ENCODE peak calls at places on chromosomes 3 and 15, in four cellular contexts. One of them, this sample, is unnamed.
A peak's percentile ranks its signal among the peaks of the same experiment; 100 is the strongest.

GRCh38 chr3:143045639-143046038 is 44.3 kb downstream of the U2SURP start:
- DNase-seq in SK-N-SH: no peak
- DNase-seq in heart left ventricle: no peak
- DNase-seq in tibial nerve: no peak
- DNase-seq in this sample: no peak

GRCh38 chr15:22855791-22856190 is 17.3 kb downstream of the NIPA2 start:
- DNase-seq in heart left ventricle: no peak
- DNase-seq in SK-N-SH: no peak
- DNase-seq in tibial nerve: no peak
- DNase-seq in this sample: no peak

GRCh38 chr3:72329354-72329753 is 518.9 kb downstream of the SHQ1 start:
- DNase-seq in tibial nerve: no peak
- DNase-seq in SK-N-SH: peak; percentile 61
- DNase-seq in heart left ventricle: peak; percentile 63
- DNase-seq in this sample: peak; percentile 64

GRCh38 chr3:187012609-187013051 is 82.3 kb downstream of the ST6GAL1 start:
- DNase-seq in tibial nerve: no peak
- DNase-seq in SK-N-SH: no peak
- DNase-seq in heart left ventricle: no peak
- DNase-seq in this sample: no peak

GRCh38 chr15:87733522-87733921 is 523.0 kb downstream of the NTRK3 start:
- DNase-seq in SK-N-SH: no peak
- DNase-seq in tibial nerve: no peak
- DNase-seq in heart left ventricle: no peak
- DNase-seq in this sample: no peak

GRCh38 chr3:37014620-37015019 is 21.3 kb downstream of the MLH1 start:
- DNase-seq in SK-N-SH: no peak
- DNase-seq in heart left ventricle: peak; percentile 71
- DNase-seq in tibial nerve: no peak
- DNase-seq in this sample: no peak

GRCh38 chr15:55856506-55856905 is 113.6 kb upstream of the PRTG start:
- DNase-seq in heart left ventricle: no peak
- DNase-seq in SK-N-SH: no peak
- DNase-seq in tibial nerve: no peak
- DNase-seq in this sample: no peak

GRCh38 chr3:76131396-76132153 is 346.2 kb upstream of the ZNF717 start:
- DNase-seq in heart left ventricle: no peak
- DNase-seq in SK-N-SH: no peak
- DNase-seq in tibial nerve: no peak
- DNase-seq in this sample: no peak

GRCh38 chr15:65580287-65580686 is 30.6 kb downstream of the INTS14 start:
- DNase-seq in SK-N-SH: peak; percentile 31
- DNase-seq in heart left ventricle: no peak
- DNase-seq in tibial nerve: no peak
- DNase-seq in this sample: no peak

DNA sequence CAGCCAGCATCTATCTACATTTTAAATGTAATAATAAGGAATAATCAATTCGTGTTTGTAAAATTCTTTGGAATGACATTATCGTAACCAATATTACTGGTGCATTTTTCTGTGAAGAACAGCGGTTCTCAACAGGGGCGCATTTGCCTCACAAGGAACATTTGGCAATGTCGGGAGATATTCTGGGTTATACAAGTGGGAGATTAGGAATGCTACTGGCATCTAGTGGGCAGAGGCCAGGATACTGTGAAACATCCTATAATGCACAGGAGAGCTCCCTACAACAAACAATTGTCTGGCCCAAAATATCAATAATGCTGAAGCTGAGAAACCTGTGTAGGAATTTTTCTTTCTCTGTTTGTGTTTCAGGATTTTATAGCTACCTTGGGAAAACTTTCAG is 25.0 kb downstream of the ACP3 start:
- DNase-seq in tibial nerve: no peak
- DNase-seq in heart left ventricle: no peak
- DNase-seq in SK-N-SH: no peak
- DNase-seq in this sample: no peak
- TF ChIP-seq CTCF in tibial nerve: no peak
- TF ChIP-seq CTCF in heart left ventricle: no peak
- TF ChIP-seq CTCF in SK-N-SH: no peak
- TF ChIP-seq CTCF in this sample: peak; percentile 45

DNA sequence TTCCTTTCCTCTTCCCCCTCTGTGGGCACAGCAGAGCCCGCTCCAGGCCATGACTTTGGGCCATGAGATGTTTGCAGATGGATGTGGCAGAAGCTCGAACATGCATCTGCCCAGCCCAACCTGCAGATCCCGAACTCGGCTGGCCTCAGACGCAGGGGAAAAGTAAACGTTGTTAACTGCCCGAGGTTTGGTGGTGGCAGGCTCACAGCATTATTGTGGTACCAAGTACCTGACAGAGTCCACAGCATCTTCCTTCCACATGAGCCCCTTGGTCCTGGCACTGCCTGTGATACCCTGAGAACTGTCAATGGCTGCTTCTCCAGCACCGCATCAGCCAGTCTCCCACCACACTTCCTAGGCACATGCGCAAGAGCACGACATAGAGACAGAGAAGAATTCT is 424.3 kb downstream of the OCA2 start:
- DNase-seq in heart left ventricle: no peak
- DNase-seq in tibial nerve: no peak
- DNase-seq in SK-N-SH: no peak
- DNase-seq in this sample: no peak
- H3K4me3 ChIP-seq in heart left ventricle: no peak overlapping the region
- H3K4me3 ChIP-seq in tibial nerve: no peak overlapping the region
- H3K4me3 ChIP-seq in SK-N-SH: no peak overlapping the region
- H3K4me3 ChIP-seq in this sample: no peak overlapping the region

DNA sequence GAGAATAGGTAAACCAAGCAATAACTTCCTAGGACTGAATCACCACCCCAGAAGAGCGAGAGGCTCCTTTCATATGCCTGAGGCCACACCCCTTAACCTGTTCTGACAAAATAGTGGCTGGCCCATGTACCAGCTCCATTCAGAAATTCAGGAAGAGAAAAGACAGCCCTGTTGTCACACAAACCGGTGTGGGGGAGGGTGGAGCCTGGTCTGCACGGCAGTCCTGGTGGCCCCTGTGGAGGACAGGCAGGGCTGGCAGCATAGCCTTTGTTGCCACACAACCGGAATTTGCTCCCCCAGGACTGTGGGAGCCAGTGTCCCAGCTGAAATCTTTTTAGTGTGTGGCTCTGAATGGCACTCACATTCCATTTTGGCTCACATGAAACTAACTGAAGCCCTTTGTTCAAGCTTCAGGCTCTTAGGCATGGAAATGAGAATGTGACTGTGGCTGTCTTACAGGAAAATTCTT is 23.8 kb downstream of the RLBP1 start:
- DNase-seq in SK-N-SH: no peak
- DNase-seq in heart left ventricle: no peak
- DNase-seq in tibial nerve: peak; percentile 18
- DNase-seq in this sample: peak; percentile 32
- H3K36me3 ChIP-seq in SK-N-SH: no peaks in the 10 kb centered on the region
- H3K36me3 ChIP-seq in heart left ventricle: peaks cover 72% of the 10 kb centered on the region
- H3K36me3 ChIP-seq in tibial nerve: peaks cover 6% of the 10 kb centered on the region
- H3K36me3 ChIP-seq in this sample: peaks cover 18% of the 10 kb centered on the region

GRCh38 chr3:43072361-43072760 is 33.5 kb downstream of the POMGNT2 start:
- DNase-seq in tibial nerve: no peak
- DNase-seq in SK-N-SH: no peak
- DNase-seq in heart left ventricle: no peak
- DNase-seq in this sample: no peak

GRCh38 chr3:43073116-43073835 is 32.6 kb downstream of the POMGNT2 start:
- DNase-seq in SK-N-SH: no peak
- DNase-seq in heart left ventricle: no peak
- DNase-seq in tibial nerve: no peak
- DNase-seq in this sample: no peak

GRCh38 chr3:43073836-43074220 is 32.1 kb downstream of the POMGNT2 start:
- DNase-seq in tibial nerve: no peak
- DNase-seq in SK-N-SH: no peak
- DNase-seq in heart left ventricle: no peak
- DNase-seq in this sample: no peak

GRCh38 chr3:43074482-43074881 is 31.4 kb downstream of the POMGNT2 start:
- DNase-seq in SK-N-SH: no peak
- DNase-seq in heart left ventricle: no peak
- DNase-seq in tibial nerve: no peak
- DNase-seq in this sample: no peak

GRCh38 chr3:43071313-43071893 is 34.5 kb downstream of the POMGNT2 start:
- DNase-seq in SK-N-SH: peak; percentile 28
- DNase-seq in tibial nerve: no peak
- DNase-seq in heart left ventricle: no peak
- DNase-seq in this sample: no peak
- TF ChIP-seq CTCF in SK-N-SH: peak; percentile 47
- TF ChIP-seq CTCF in tibial nerve: no peak
- TF ChIP-seq CTCF in heart left ventricle: no peak
- TF ChIP-seq CTCF in this sample: peak; percentile 43

GRCh38 chr15:90320062-90320884 is 31.8 kb upstream of the ZNF774 start:
- DNase-seq in SK-N-SH: peak; percentile 85
- DNase-seq in tibial nerve: peak; percentile 43
- DNase-seq in heart left ventricle: peak; percentile 83
- DNase-seq in this sample: peak; percentile 81
- H3K4me3 ChIP-seq in SK-N-SH: peak overlapping the region; percentile 13
- H3K4me3 ChIP-seq in tibial nerve: no peak overlapping the region
- H3K4me3 ChIP-seq in heart left ventricle: peak overlapping the region; percentile 24
- H3K4me3 ChIP-seq in this sample: peak overlapping the region; percentile 10

GRCh38 chr3:12835005-12835665 is 6.2 kb downstream of the RPL32 start:
- DNase-seq in tibial nerve: no peak
- DNase-seq in SK-N-SH: no peak
- DNase-seq in heart left ventricle: no peak
- DNase-seq in this sample: no peak
- H3K36me3 ChIP-seq in tibial nerve: peaks cover 2% of the 10 kb centered on the region
- H3K36me3 ChIP-seq in SK-N-SH: peaks cover 77% of the 10 kb centered on the region
- H3K36me3 ChIP-seq in heart left ventricle: peaks cover 100% of the 10 kb centered on the region
- H3K36me3 ChIP-seq in this sample: peaks cover 87% of the 10 kb centered on the region

This sample was measured in BE2C.